ENCODE peak calls at places on chromosomes 12 and 14, in ten cellular contexts. G is stromal cell of bone marrow; F is MM.1S; T is CD4-positive, CD25-positive, alpha-beta regulatory T cell; O is heart left ventricle; Q is NCI-H460; Z is globus pallidus; C is T-helper 1 cell; N is endothelial cell; S is cardiac muscle cell. D is an unnamed sample.

GRCh38 chr14:103292426-103293374 is 41.3 kb upstream of the EIF5 start:
- DNase-seq in Q (peak), T (peak), S (peak), O (peak), G (peak), N (peak), Z (peak), F (peak), C (peak), D (peak)

GRCh38 chr12:1587927-1588573 is 6.3 kb downstream of the FBXL14 start:
- DNase-seq in G (no peak), T (no peak), S (no peak), Z (peak), C (no peak), O (no peak), N (no peak), F (no peak), Q (no peak), D (no peak)

GRCh38 chr14:69518341-69519101 is 34.0 kb downstream of the PLEKHD1 start:
- DNase-seq in S (no peak), Z (no peak), G (no peak), T (no peak), Q (no peak), F (no peak), O (no peak), N (no peak), C (no peak), D (no peak)

GRCh38 chr14:48936352-48936751 is 649.8 kb downstream of the RPS29 start:
- DNase-seq in F (no peak), O (no peak), S (no peak), C (no peak), N (no peak), G (no peak), T (no peak), Z (no peak), Q (no peak), D (no peak)

GRCh38 chr14:106822905-106823304 is 1296.5 kb downstream of the TMEM121 start:
- DNase-seq in O (no peak), Q (no peak), N (no peak), C (no peak), F (no peak), S (no peak), Z (no peak), T (no peak), G (no peak), D (no peak)

GRCh38 chr12:93419388-93420034 is 22.2 kb downstream of the UBE2N start:
- DNase-seq in T (no peak), O (no peak), N (no peak), C (no peak), Q (peak), F (peak), S (peak), G (peak), Z (peak), D (peak)

GRCh38 chr14:98954347-98955000 is 317.5 kb downstream of the BCL11B start:
- DNase-seq in N (no peak), C (no peak), S (no peak), O (no peak), Q (no peak), Z (no peak), T (no peak), G (no peak), F (no peak), D (no peak)

GRCh38 chr14:88164906-88165534 is 158.0 kb downstream of the KCNK10 start:
- DNase-seq in C (no peak), T (no peak), G (no peak), S (no peak), F (no peak), O (no peak), Q (no peak), N (no peak), Z (no peak), D (no peak)

GRCh38 chr12:127162902-127163301 is 1104.1 kb upstream of the TMEM132C start:
- DNase-seq in N (no peak), G (peak), C (no peak), T (no peak), Z (no peak), Q (no peak), F (peak), S (no peak), O (no peak), D (peak)

GRCh38 chr14:93430889-93431670 is at the start of gene UNC79:
- DNase-seq in S (peak), F (no peak), Q (no peak), T (no peak), G (no peak), O (no peak), N (peak), C (no peak), Z (peak), D (no peak)

GRCh38 chr12:114405199-114405448 is 820 bp downstream of the TBX5 start:
- DNase-seq in O (no peak), F (no peak), T (no peak), N (no peak), Z (no peak), C (no peak), G (no peak), Q (no peak), S (no peak), D (no peak)

GRCh38 chr12:94649349-94650142 is 811 bp downstream of the TMCC3 start:
- DNase-seq in N (peak), Q (no peak), F (peak), S (peak), G (no peak), C (peak), T (no peak), Z (peak), O (peak), D (no peak)

GRCh38 chr12:11861155-11861863 is 209.4 kb upstream of the BCL2L14 start:
- DNase-seq in T (no peak), Q (no peak), S (peak), Z (no peak), C (no peak), N (no peak), G (no peak), F (no peak), O (no peak), D (no peak)

GRCh38 chr12:104695453-104696148 is 238.9 kb downstream of the CHST11 start:
- DNase-seq in T (peak), F (no peak), Z (no peak), Q (no peak), O (no peak), G (peak), N (no peak), C (peak), S (no peak), D (peak)

GRCh38 chr12:117968826-117969659 is at the start of gene KSR2:
- DNase-seq in O (no peak), F (peak), T (peak), N (peak), Z (peak), Q (peak), C (peak), G (no peak), S (peak), D (peak)

GRCh38 chr12:105587237-105587636 is 256.7 kb downstream of the C12orf75 start:
- DNase-seq in S (no peak), O (peak), T (no peak), Z (no peak), Q (no peak), C (no peak), G (no peak), N (no peak), F (no peak), D (no peak)

GRCh38 chr12:24901975-24902461 is 46.9 kb downstream of the BCAT1 start:
- DNase-seq in S (peak), C (no peak), O (no peak), Z (peak), F (no peak), N (peak), G (no peak), Q (no peak), T (no peak), D (no peak)

GRCh38 chr14:100072783-100073346 is 7.6 kb downstream of the EVL start:
- DNase-seq in C (peak), S (no peak), T (peak), O (no peak), G (no peak), Z (no peak), N (no peak), Q (no peak), F (peak), D (peak)

GRCh38 chr12:120861074-120861795 is 42.9 kb downstream of the SPPL3 start:
- DNase-seq in F (no peak), O (no peak), C (no peak), N (no peak), T (no peak), S (no peak), G (no peak), Z (no peak), Q (no peak), D (no peak)

GRCh38 chr12:62006076-62006732 is 254.0 kb upstream of the USP15 start:
- DNase-seq in G (peak), Z (peak), F (peak), O (no peak), S (peak), N (peak), Q (peak), T (no peak), C (no peak), D (peak)

GRCh38 chr12:29288031-29288430 is 92.9 kb downstream of the ERGIC2 start:
- DNase-seq in T (no peak), N (no peak), Q (no peak), S (no peak), G (no peak), Z (no peak), O (no peak), C (no peak), F (no peak), D (no peak)

GRCh38 chr14:104687601-104688504 is 1.6 kb upstream of the INF2 start:
- DNase-seq in N (no peak), F (no peak), T (no peak), O (peak), Q (peak), C (no peak), G (no peak), S (peak), Z (no peak), D (no peak)

GRCh38 chr14:31387091-31387490 is 33.3 kb downstream of the HEATR5A start:
- DNase-seq in C (no peak), O (no peak), N (no peak), Q (no peak), T (no peak), S (no peak), Z (no peak), F (no peak), G (no peak), D (no peak)

GRCh38 chr14:65915125-65915524 is 502.6 kb downstream of the FUT8 start:
- DNase-seq in G (no peak), Z (no peak), Q (no peak), C (no peak), T (no peak), S (no peak), F (no peak), O (no peak), N (no peak), D (no peak)

GRCh38 chr12:92927055-92927435 is 2.0 kb downstream of the EEA1 start:
- DNase-seq in F (peak), O (peak), G (peak), T (peak), N (no peak), Z (peak), S (peak), C (peak), Q (peak), D (peak)

GRCh38 chr14:40733206-40733605 is 873.5 kb upstream of the LRFN5 start:
- DNase-seq in T (no peak), Z (no peak), O (no peak), C (no peak), Q (no peak), N (no peak), S (no peak), F (no peak), G (no peak), D (no peak)

GRCh38 chr14:103522649-103523582 is at the start of gene CKB:
- DNase-seq in S (peak), O (peak), N (no peak), C (no peak), Q (peak), T (no peak), G (no peak), Z (peak), F (no peak), D (no peak)

GRCh38 chr14:48616941-48617340 is 941.5 kb upstream of the MDGA2 start:
- DNase-seq in T (no peak), C (no peak), F (no peak), G (no peak), Q (no peak), O (no peak), Z (no peak), N (no peak), S (no peak), D (no peak)

GRCh38 chr12:69662764-69663163 is 36.3 kb downstream of the BEST3 start:
- DNase-seq in O (no peak), G (no peak), Z (no peak), F (no peak), N (no peak), C (no peak), S (no peak), Q (no peak), T (no peak), D (no peak)

GRCh38 chr12:55847603-55848329 is 5.0 kb upstream of the MMP19 start:
- DNase-seq in G (peak), O (peak), N (no peak), F (no peak), Z (peak), T (no peak), C (no peak), Q (no peak), S (no peak), D (no peak)

GRCh38 chr14:91305650-91306431 is 61.3 kb upstream of the GPR68 start:
- DNase-seq in F (no peak), Q (no peak), G (no peak), N (no peak), O (no peak), Z (no peak), T (no peak), S (no peak), C (no peak), D (no peak)

GRCh38 chr12:20463920-20464524 is 95.7 kb downstream of the PDE3A start:
- DNase-seq in G (no peak), C (no peak), Z (peak), S (peak), T (no peak), O (no peak), N (no peak), Q (peak), F (peak), D (peak)

GRCh38 chr14:48690349-48690748 is 895.8 kb downstream of the RPS29 start:
- DNase-seq in G (no peak), Q (no peak), T (no peak), O (no peak), C (no peak), Z (no peak), S (no peak), F (no peak), N (no peak), D (no peak)

GRCh38 chr14:106308839-106309389 is 782.5 kb downstream of the TMEM121 start:
- DNase-seq in S (no peak), O (no peak), C (peak), G (no peak), F (no peak), N (peak), Q (peak), T (peak), Z (no peak), D (peak)

GRCh38 chr12:132074216-132074615 is 69.9 kb downstream of the DDX51 start:
- DNase-seq in S (no peak), G (no peak), F (no peak), C (no peak), Q (no peak), Z (no peak), O (no peak), N (no peak), T (no peak), D (no peak)